ENCODE peak calls at places on chromosomes 7 and 10, in seven cellular contexts. H is adipocyte; Y is transverse colon; D is tibial artery; G is right atrium auricular region; X is CD4-positive, CD25-positive, alpha-beta regulatory T cell; W is uterus. V is an unnamed sample. For H3K27me3 and H3K4me1, the result is how much of the 10 kb centered on the place peaks cover.

GRCh38 chr10:69496352-69497234 is 45.3 kb downstream of the TSPAN15 start:
- DNase-seq in H (no peak), Y (no peak), D (no peak), G (no peak), X (no peak), W (peak), V (no peak)

GRCh38 chr7:64874562-64875250 is 28.4 kb upstream of the ZNF273 start:
- DNase-seq in H (no peak), Y (no peak), D (no peak), G (peak), X (no peak), W (no peak), V (no peak)

GRCh38 chr10:26556756-26557640 is 118.9 kb downstream of the APBB1IP start:
- DNase-seq in H (peak), Y (no peak), D (no peak), G (no peak), X (peak), W (no peak), V (peak)

GRCh38 chr10:89853796-89854195 is 152.4 kb downstream of the KIF20B start:
- DNase-seq in H (peak), Y (no peak), D (no peak), G (no peak), X (no peak), W (no peak), V (no peak)

GRCh38 chr10:3068968-3069737 is 1.8 kb downstream of the PFKP start:
- DNase-seq in H (peak), Y (peak), D (no peak), G (no peak), X (peak), W (no peak), V (no peak)

GRCh38 chr10:89398003-89398749 is 5.8 kb downstream of the IFIT1 start:
- DNase-seq in H (peak), Y (peak), D (no peak), G (no peak), X (no peak), W (no peak), V (no peak)

GRCh38 chr10:120456626-120457430 is at the start of gene PLPP4:
- DNase-seq in H (peak), Y (no peak), D (no peak), G (no peak), X (no peak), W (no peak), V (no peak)

GRCh38 chr7:75905785-75906604 is 9.0 kb upstream of the POR start:
- DNase-seq in H (peak), Y (peak), D (peak), G (peak), X (peak), W (peak), V (no peak)

GRCh38 chr10:72574636-72575035 is 51.2 kb downstream of the MICU1 start:
- DNase-seq in H (no peak), Y (no peak), D (no peak), G (no peak), X (no peak), W (no peak), V (no peak)

GRCh38 chr10:130885021-130885655 is 426.4 kb downstream of the TCERG1L start:
- DNase-seq in H (no peak), Y (no peak), D (no peak), G (no peak), X (no peak), W (no peak), V (no peak)
- H3K27me3 ChIP-seq in H (under half), Y (under half), D (under half), G (under half), X (under half), W (under half), V (under half)

DNA sequence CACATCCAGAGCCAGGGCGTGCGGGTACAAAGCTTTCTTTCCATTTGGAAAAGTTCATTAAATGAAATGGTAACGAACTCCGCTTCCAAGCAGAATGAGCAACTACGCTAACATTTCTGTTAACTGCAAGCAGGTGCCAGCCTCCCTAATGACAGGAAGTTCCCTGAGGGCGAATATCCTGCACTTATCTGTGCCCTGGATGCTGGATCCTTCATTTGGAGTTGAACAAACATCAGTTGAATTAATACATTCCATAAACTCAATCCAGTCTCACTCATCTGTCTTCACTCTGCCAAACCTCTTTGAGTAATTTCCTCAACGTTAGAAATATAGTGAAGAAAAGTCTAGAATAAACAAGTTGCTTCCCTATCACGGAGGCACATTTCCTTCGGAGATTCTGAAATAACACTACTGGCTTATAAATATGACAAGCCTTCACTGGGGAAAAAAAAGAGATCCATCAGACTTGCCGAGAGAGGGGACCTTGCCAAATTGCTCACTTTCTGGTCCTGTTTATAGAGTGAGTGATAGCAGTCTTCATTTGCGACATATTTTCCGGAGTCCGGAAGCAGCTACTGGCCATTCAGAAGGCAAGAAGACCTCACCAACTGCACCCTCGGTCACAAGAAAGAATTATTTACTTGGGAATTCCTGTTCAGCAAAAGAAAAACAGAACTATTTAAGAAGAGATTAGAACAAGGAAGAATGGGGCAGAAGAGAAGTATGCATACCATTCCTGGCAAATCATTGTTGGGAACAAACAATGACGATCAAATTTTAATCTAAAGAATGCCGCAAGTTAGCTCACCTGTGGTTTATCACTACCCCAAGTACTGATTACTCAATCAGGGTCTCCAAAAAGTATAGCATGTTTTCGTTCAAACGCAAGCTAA is 196.4 kb downstream of the FAM107B start:
- DNase-seq in H (peak), Y (no peak), D (peak), G (peak), X (no peak), W (no peak), V (no peak)
- H3K4me1 ChIP-seq in H (under half), Y (under half), D (under half), G (under half), X (half or more), W (under half), V (under half)

GRCh38 chr10:59018977-59019376 is 157.5 kb upstream of the PHYHIPL start:
- DNase-seq in H (peak), Y (no peak), D (no peak), G (no peak), X (no peak), W (no peak), V (no peak)

GRCh38 chr10:59016043-59016442 is 160.4 kb upstream of the PHYHIPL start:
- DNase-seq in H (no peak), Y (no peak), D (no peak), G (no peak), X (no peak), W (no peak), V (no peak)

DNA sequence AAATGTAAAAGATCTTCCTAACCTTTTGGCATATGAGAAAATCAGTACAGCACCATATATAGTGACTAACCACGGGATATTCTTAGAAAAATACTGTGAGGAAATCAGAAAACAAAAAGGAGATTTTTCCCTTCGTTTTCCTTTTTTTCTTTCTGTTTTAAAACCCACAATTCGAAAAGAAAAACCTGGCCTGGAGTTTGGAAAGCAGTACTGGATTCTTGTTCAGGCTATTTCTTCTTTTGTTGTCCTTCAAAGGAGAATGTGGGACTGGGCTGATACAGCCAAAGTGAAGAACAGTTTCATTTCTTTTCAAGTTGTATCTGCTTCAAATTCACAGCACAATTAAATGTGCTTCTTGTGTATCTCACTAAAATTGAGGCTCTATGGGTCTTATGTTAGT is 156.8 kb upstream of the PHYHIPL start:
- DNase-seq in H (peak), Y (no peak), D (no peak), G (no peak), X (no peak), W (no peak), V (no peak)
- H3K4me3 ChIP-seq in H (peak), Y (no peak), D (peak), G (no peak), X (no peak), W (no peak), V (no peak)

GRCh38 chr7:28483868-28484267 is 71.5 kb downstream of the CREB5 start:
- DNase-seq in H (peak), Y (no peak), D (no peak), G (no peak), X (no peak), W (no peak), V (no peak)
- H3K27me3 ChIP-seq in H (under half), Y (under half), D (under half), G (under half), X (under half), W (under half), V (under half)

GRCh38 chr7:105364748-105365147 is 24.0 kb downstream of the SRPK2 start:
- DNase-seq in H (no peak), Y (no peak), D (no peak), G (no peak), X (no peak), W (no peak), V (no peak)

GRCh38 chr7:105365541-105366534 is 22.9 kb downstream of the SRPK2 start:
- DNase-seq in H (no peak), Y (no peak), D (no peak), G (no peak), X (no peak), W (no peak), V (no peak)

GRCh38 chr7:105369944-105370343 is 18.8 kb downstream of the SRPK2 start:
- DNase-seq in H (no peak), Y (no peak), D (no peak), G (no peak), X (no peak), W (no peak), V (no peak)

DNA sequence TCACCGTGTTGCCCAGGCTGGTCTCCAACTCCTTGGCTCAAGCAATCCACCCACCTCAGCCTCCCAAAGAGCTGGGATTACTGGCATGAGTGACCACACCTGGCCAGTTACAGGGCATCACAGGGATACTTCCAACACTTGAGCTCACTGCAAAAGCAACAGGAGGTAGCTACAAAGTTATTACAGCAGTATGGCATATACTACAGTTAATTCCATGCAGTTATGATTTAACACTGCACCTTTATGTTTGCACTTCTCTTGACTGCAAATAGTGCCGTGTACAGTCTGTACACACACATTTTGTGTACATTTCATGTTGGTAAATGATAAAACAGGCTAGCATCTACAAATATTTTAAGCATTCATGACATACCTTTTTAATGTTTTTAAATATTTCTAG is 21.3 kb downstream of the SRPK2 start:
- DNase-seq in H (no peak), Y (no peak), D (no peak), G (no peak), X (no peak), W (no peak), V (no peak)
- H3K4me1 ChIP-seq in H (under half), Y (under half), D (under half), G (under half), X (under half), W (under half), V (under half)

GRCh38 chr7:100166966-100167911 is 1.2 kb downstream of the GAL3ST4 start:
- DNase-seq in H (no peak), Y (no peak), D (no peak), G (no peak), X (no peak), W (no peak), V (no peak)
- H3K4me3 ChIP-seq in H (peak), Y (peak), D (peak), G (peak), X (peak), W (peak), V (peak)

V was measured in Panc1.